ENCODE peak calls at places on chromosomes 16 and 17, in six cellular contexts. U, Z, G, S, M and C are unnamed samples.

GRCh38 chr17:44257815-44258750 is 9.9 kb downstream of the SLC4A1 start:
- DNase-seq in G (no peak), S (no peak), M (no peak), U (no peak), Z (no peak), C (no peak)

GRCh38 chr16:52086901-52087300 is 460.0 kb downstream of the TOX3 start:
- DNase-seq in M (no peak), Z (no peak), U (no peak), G (no peak), S (no peak), C (no peak)

GRCh38 chr16:59330030-59330670 is 596.0 kb upstream of the GOT2 start:
- DNase-seq in G (no peak), S (peak), M (no peak), U (no peak), Z (no peak), C (no peak)

GRCh38 chr16:66294507-66294906 is 72.0 kb upstream of the CDH5 start:
- DNase-seq in M (no peak), U (no peak), G (no peak), S (no peak), Z (no peak), C (no peak)

GRCh38 chr16:70644763-70645597 is 1.4 kb upstream of the IL34 start:
- DNase-seq in M (peak), Z (no peak), G (peak), S (no peak), U (no peak), C (no peak)

GRCh38 chr17:13788385-13788784 is 186.7 kb upstream of the HS3ST3A1 start:
- DNase-seq in U (no peak), Z (peak), S (no peak), G (no peak), M (no peak), C (no peak)

GRCh38 chr17:39538875-39539274 is 68.8 kb downstream of the NEUROD2 start:
- DNase-seq in M (no peak), U (no peak), S (no peak), G (no peak), Z (no peak), C (peak)

GRCh38 chr16:50573947-50574751 is 26.0 kb downstream of the NKD1 start:
- DNase-seq in Z (peak), S (no peak), G (no peak), M (no peak), U (no peak), C (no peak)

GRCh38 chr17:69969897-69970296 is 105.1 kb upstream of the KCNJ16 start:
- DNase-seq in S (no peak), U (no peak), M (no peak), G (no peak), Z (no peak), C (no peak)

GRCh38 chr17:19410875-19411291 is at the start of gene RNF112:
- DNase-seq in G (no peak), U (no peak), S (peak), Z (peak), M (peak), C (no peak)

GRCh38 chr16:65789546-65789945 is 576.9 kb upstream of the CDH5 start:
- DNase-seq in G (no peak), S (no peak), M (no peak), Z (no peak), U (no peak), C (no peak)

GRCh38 chr17:80248894-80249710 is 11.6 kb upstream of the RNF213 start:
- DNase-seq in Z (no peak), M (no peak), S (no peak), U (no peak), G (no peak), C (no peak)

GRCh38 chr17:76696763-76697701 is 13.7 kb downstream of the MXRA7 start:
- DNase-seq in M (no peak), G (no peak), U (no peak), Z (peak), S (no peak), C (no peak)

GRCh38 chr16:73058221-73058615 is 10.3 kb upstream of the ZFHX3 start:
- DNase-seq in G (no peak), Z (peak), S (no peak), M (peak), U (no peak), C (peak)

GRCh38 chr16:46828292-46828691 is 2.7 kb downstream of the C16orf87 start:
- DNase-seq in U (no peak), S (no peak), G (no peak), M (no peak), Z (no peak), C (no peak)
- H3K27ac ChIP-seq in U (no peak), S (no peak), G (no peak), M (no peak), Z (no peak), C (no peak)

GRCh38 chr16:2983706-2984136 is 3.5 kb upstream of the PKMYT1 start:
- DNase-seq in G (peak), M (peak), U (peak), S (peak), Z (peak), C (peak)

GRCh38 chr16:2986623-2987188 is 6.5 kb upstream of the PKMYT1 start:
- DNase-seq in Z (no peak), S (no peak), G (no peak), U (no peak), M (no peak), C (no peak)

GRCh38 chr16:2985893-2986355 is 5.7 kb upstream of the PKMYT1 start:
- DNase-seq in Z (peak), G (no peak), M (no peak), U (no peak), S (no peak), C (no peak)

GRCh38 chr16:2987286-2987685 is 7.0 kb upstream of the PKMYT1 start:
- DNase-seq in S (no peak), U (no peak), G (no peak), Z (no peak), M (no peak), C (no peak)

GRCh38 chr16:2985457-2985856 is 5.2 kb upstream of the PKMYT1 start:
- DNase-seq in M (no peak), Z (peak), U (no peak), S (no peak), G (no peak), C (no peak)
- H3K27ac ChIP-seq in M (no peak), Z (peak), U (no peak), S (no peak), G (no peak), C (no peak)

GRCh38 chr17:48592097-48592496 is 1.5 kb downstream of the HOXB5 start:
- DNase-seq in G (no peak), Z (no peak), U (no peak), S (no peak), M (no peak), C (no peak)
- H3K27ac ChIP-seq in G (no peak), Z (no peak), U (no peak), S (no peak), M (no peak), C (no peak)

GRCh38 chr17:53629188-53629587 is 193.5 kb upstream of the KIF2B start:
- DNase-seq in S (no peak), M (no peak), Z (no peak), G (no peak), U (no peak), C (no peak)
- H3K27ac ChIP-seq in S (peak), M (no peak), Z (no peak), G (no peak), U (no peak), C (no peak)

GRCh38 chr16:85049864-85050263 is 22.3 kb downstream of the KIAA0513 start:
- DNase-seq in Z (no peak), U (no peak), M (no peak), S (no peak), G (no peak), C (no peak)

GRCh38 chr16:85052536-85052935 is 24.9 kb downstream of the KIAA0513 start:
- DNase-seq in Z (no peak), M (no peak), S (no peak), U (no peak), G (no peak), C (no peak)

GRCh38 chr16:85051067-85051709 is 23.6 kb downstream of the KIAA0513 start:
- DNase-seq in M (no peak), Z (no peak), G (no peak), U (no peak), S (no peak), C (no peak)

GRCh38 chr16:85048921-85049562 is 21.4 kb downstream of the KIAA0513 start:
- DNase-seq in M (no peak), Z (no peak), G (no peak), S (no peak), U (no peak), C (no peak)

GRCh38 chr16:85051710-85052082 is 24.1 kb downstream of the KIAA0513 start:
- DNase-seq in G (no peak), Z (no peak), S (no peak), M (no peak), U (no peak), C (no peak)
- H3K27ac ChIP-seq in G (no peak), Z (no peak), S (no peak), M (no peak), U (peak), C (no peak)

DNA sequence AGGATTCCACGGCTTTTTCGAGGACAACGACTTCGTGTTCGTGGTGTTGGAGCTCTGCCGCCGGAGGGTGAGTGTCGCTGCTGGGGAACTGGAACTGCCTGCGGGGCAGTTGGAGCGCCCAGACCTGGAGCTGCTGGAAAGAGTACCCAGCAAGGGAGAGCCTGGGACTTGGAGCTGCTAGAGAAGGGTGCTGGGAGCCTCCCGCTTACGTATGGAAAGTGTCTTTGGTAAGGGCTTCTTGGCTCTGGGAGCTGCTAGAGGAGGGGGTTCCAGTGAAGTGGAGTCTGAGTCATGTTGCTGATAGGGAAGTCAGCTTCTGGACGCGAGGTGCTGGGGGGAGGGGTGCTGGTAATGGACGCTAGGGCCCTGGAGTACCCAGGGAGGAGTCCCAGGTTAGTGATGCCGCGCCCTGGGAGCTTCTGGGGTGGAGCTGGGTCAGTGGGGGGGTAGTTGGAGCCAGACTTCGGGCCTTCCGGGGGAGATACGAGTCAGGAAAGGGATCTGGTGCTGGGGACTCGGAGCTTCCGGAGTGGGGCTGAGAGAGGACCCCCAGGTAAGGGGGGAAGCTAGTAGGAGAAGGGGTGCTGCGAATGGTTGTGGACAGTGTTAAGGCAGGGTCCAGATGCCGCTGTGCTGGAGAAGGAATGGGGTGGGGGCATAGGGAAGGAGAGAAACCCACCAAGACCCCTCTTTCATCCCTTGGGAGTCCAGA is 741 bp downstream of the PLK1 start:
- DNase-seq in Z (no peak), S (peak), G (peak), U (no peak), M (peak), C (peak)
- H3K27ac ChIP-seq in Z (no peak), S (no peak), G (no peak), U (peak), M (peak), C (peak)